ENCODE peak calls at places on chromosomes 6 and 20, in five cellular contexts. C is T follicular helper cell, X is fibroblast of the aortic adventitia, K is progenitor cell of endocrine pancreas, Y is HT-29. G is an unnamed sample.

GRCh38 chr20:25000268-25000801 is 7.8 kb upstream of the APMAP start:
- DNase-seq in C (no peak), X (peak), K (no peak), Y (peak), G (peak)

GRCh38 chr6:157058574-157058973 is 264.7 kb downstream of the TMEM242 start:
- DNase-seq in C (no peak), X (no peak), K (no peak), Y (no peak), G (no peak)

GRCh38 chr6:122953766-122954165 is 42.3 kb upstream of the CLVS2 start:
- DNase-seq in C (no peak), X (no peak), K (no peak), Y (no peak), G (no peak)

GRCh38 chr6:40049128-40049527 is 114.9 kb upstream of the MOCS1 start:
- DNase-seq in C (no peak), X (no peak), K (no peak), Y (no peak), G (no peak)

GRCh38 chr6:145721144-145721543 is 14.2 kb downstream of the EPM2A start:
- DNase-seq in C (no peak), X (no peak), K (no peak), Y (no peak), G (no peak)

GRCh38 chr6:106110167-106110826 is 24.2 kb downstream of the PRDM1 start:
- DNase-seq in C (no peak), X (no peak), K (no peak), Y (peak), G (no peak)

GRCh38 chr6:169959129-169960002 is 207.9 kb downstream of the ERMARD start:
- DNase-seq in C (peak), X (no peak), K (no peak), Y (peak), G (peak)

GRCh38 chr20:63534831-63535651 is 2.1 kb downstream of the PTK6 start:
- DNase-seq in C (no peak), X (peak), K (no peak), Y (peak), G (no peak)

GRCh38 chr6:63598251-63599036 is 26.2 kb downstream of the LOC128125822 start:
- DNase-seq in C (peak), X (peak), K (peak), Y (peak), G (no peak)

GRCh38 chr20:53829706-53830521 is 236.3 kb upstream of the ZNF217 start:
- DNase-seq in C (no peak), X (peak), K (no peak), Y (no peak), G (no peak)

GRCh38 chr20:31985152-31985551 is 17.2 kb downstream of the XKR7 start:
- DNase-seq in C (no peak), X (no peak), K (no peak), Y (no peak), G (no peak)

GRCh38 chr6:12483712-12484111 is 193.6 kb downstream of the EDN1 start:
- DNase-seq in C (no peak), X (peak), K (no peak), Y (peak), G (no peak)

GRCh38 chr20:45967551-45968080 is 4.4 kb downstream of the ZNF335 start:
- DNase-seq in C (no peak), X (no peak), K (no peak), Y (no peak), G (no peak)